ENCODE peak calls at places on chromosomes 16 and 17, in seven cellular contexts. N is cardiac muscle cell, W is smooth muscle cell of the brain vasculature, C is ecto neural progenitor cell, S is hepatic stellate cell, A is left lung, H is activated gamma-delta T cell treated with Interleukin-2 at 50 U/mL for 16 hours. D is an unnamed sample.

GRCh38 chr16:89923640-89924297 is 627 bp downstream of the TUBB3 start:
- DNase-seq in H (no peak), C (peak), S (no peak), N (no peak), A (no peak), W (no peak), D (no peak)

GRCh38 chr17:37485938-37486570 is 3.6 kb upstream of the DUSP14 start:
- DNase-seq in H (no peak), S (no peak), C (no peak), A (no peak), W (no peak), N (no peak), D (no peak)

GRCh38 chr16:23120562-23120961 is 28.7 kb downstream of the USP31 start:
- DNase-seq in S (no peak), A (no peak), H (no peak), W (no peak), N (no peak), C (no peak), D (no peak)

GRCh38 chr17:49194297-49194607 is 16.1 kb downstream of the GNGT2 start:
- DNase-seq in N (no peak), W (no peak), A (no peak), H (no peak), C (no peak), S (no peak), D (no peak)

GRCh38 chr17:73359255-73359816 is 47.5 kb upstream of the CDC42EP4 start:
- DNase-seq in W (no peak), S (no peak), C (no peak), N (no peak), H (no peak), A (no peak), D (no peak)

GRCh38 chr17:83064732-83065659 is 14.4 kb upstream of the METRNL start:
- DNase-seq in W (no peak), H (peak), S (no peak), C (peak), N (no peak), A (peak), D (no peak)

GRCh38 chr17:71516149-71516548 is 604.7 kb upstream of the SOX9 start:
- DNase-seq in C (no peak), H (no peak), S (no peak), W (no peak), N (no peak), A (no peak), D (no peak)

GRCh38 chr17:39080416-39081179 is 70.8 kb downstream of the PLXDC1 start:
- DNase-seq in S (peak), N (peak), H (no peak), W (no peak), C (peak), A (no peak), D (peak)

GRCh38 chr17:8076502-8077266 is 10.8 kb downstream of the ALOX12B start:
- DNase-seq in H (no peak), S (no peak), A (no peak), C (no peak), W (no peak), N (no peak), D (no peak)

GRCh38 chr16:56382459-56382858 is 42.9 kb downstream of the AMFR start:
- DNase-seq in H (no peak), W (no peak), S (no peak), A (no peak), N (no peak), C (no peak), D (no peak)

GRCh38 chr16:3469736-3470135 is 25.6 kb downstream of the C16orf90 start:
- DNase-seq in S (no peak), W (no peak), C (no peak), A (no peak), N (no peak), H (no peak), D (no peak)

GRCh38 chr17:78416311-78416711 is 37.9 kb downstream of the PGS1 start:
- DNase-seq in C (no peak), H (no peak), W (peak), N (peak), S (peak), A (no peak), D (no peak)

GRCh38 chr16:58021661-58022551 is 3.6 kb upstream of the MMP15 start:
- DNase-seq in N (peak), H (no peak), S (peak), W (no peak), C (no peak), A (no peak), D (peak)

GRCh38 chr16:70437017-70437581 is 1.8 kb downstream of the ST3GAL2 start:
- DNase-seq in N (peak), C (peak), S (peak), H (no peak), W (peak), A (no peak), D (peak)

GRCh38 chr17:81218991-81219390 is 3.8 kb downstream of the CEP131 start:
- DNase-seq in A (no peak), C (no peak), N (no peak), W (no peak), H (no peak), S (no peak), D (no peak)

GRCh38 chr17:5769936-5770335 is 185.6 kb upstream of the NLRP1 start:
- DNase-seq in W (no peak), S (no peak), H (no peak), N (no peak), A (no peak), C (peak), D (no peak)